ENCODE peak calls at places on chromosomes 16 and 17, in four cellular contexts. One of them, this sample, is unnamed.

GRCh38 chr16:53901396-53901795 is 197.4 kb downstream of the FTO start:
- DNase-seq in psoas muscle: no peak
- DNase-seq in DMS 273 treated with DMSO at 0.1 percent for 48 hours: no peak
- DNase-seq in T-helper 17 cell: no peak
- DNase-seq in this sample: no peak

GRCh38 chr16:74451951-74452758 is 30.9 kb upstream of the CLEC18B start:
- DNase-seq in T-helper 17 cell: no peak
- DNase-seq in DMS 273 treated with DMSO at 0.1 percent for 48 hours: no peak
- DNase-seq in psoas muscle: no peak
- DNase-seq in this sample: no peak

GRCh38 chr17:81579821-81580321 is 27.7 kb upstream of the FAAP100 start:
- DNase-seq in DMS 273 treated with DMSO at 0.1 percent for 48 hours: no peak
- DNase-seq in psoas muscle: no peak
- DNase-seq in T-helper 17 cell: no peak
- DNase-seq in this sample: no peak

GRCh38 chr17:31313982-31314787 is at the start of gene EVI2B:
- DNase-seq in psoas muscle: no peak
- DNase-seq in T-helper 17 cell: no peak
- DNase-seq in DMS 273 treated with DMSO at 0.1 percent for 48 hours: no peak
- DNase-seq in this sample: no peak

GRCh38 chr16:49052846-49053245 is 228.8 kb downstream of the CBLN1 start:
- DNase-seq in psoas muscle: no peak
- DNase-seq in T-helper 17 cell: no peak
- DNase-seq in DMS 273 treated with DMSO at 0.1 percent for 48 hours: no peak
- DNase-seq in this sample: no peak

GRCh38 chr17:81552244-81553017 is at the start of gene FAAP100:
- DNase-seq in DMS 273 treated with DMSO at 0.1 percent for 48 hours: peak
- DNase-seq in psoas muscle: peak
- DNase-seq in T-helper 17 cell: peak
- DNase-seq in this sample: peak

GRCh38 chr17:35540589-35541404 is 3.3 kb upstream of the SLFN12L start:
- DNase-seq in DMS 273 treated with DMSO at 0.1 percent for 48 hours: no peak
- DNase-seq in T-helper 17 cell: peak
- DNase-seq in psoas muscle: peak
- DNase-seq in this sample: peak

GRCh38 chr17:68398731-68399637 is 58.3 kb downstream of the WIPI1 start:
- DNase-seq in T-helper 17 cell: no peak
- DNase-seq in psoas muscle: peak
- DNase-seq in DMS 273 treated with DMSO at 0.1 percent for 48 hours: peak
- DNase-seq in this sample: peak

GRCh38 chr16:86836503-86837125 is 258.3 kb downstream of the FOXL1 start:
- DNase-seq in DMS 273 treated with DMSO at 0.1 percent for 48 hours: no peak
- DNase-seq in T-helper 17 cell: no peak
- DNase-seq in psoas muscle: no peak
- DNase-seq in this sample: no peak

This sample was measured in heart right ventricle.